ENCODE peak calls at places on chromosomes 13 and 19, in nine cellular contexts. A, C, T, L, S, G, B, O and D are unnamed samples.

GRCh38 chr13:71860547-71861131 is 6.4 kb downstream of the DACH1 start:
- DNase-seq in A (no peak), C (no peak), T (no peak), L (no peak), S (no peak), G (no peak), B (no peak), O (no peak), D (no peak)

GRCh38 chr13:79384022-79384610 is 21.9 kb downstream of the RBM26 start:
- DNase-seq in A (no peak), C (no peak), T (no peak), L (no peak), S (no peak), G (no peak), B (no peak), O (no peak), D (no peak)

GRCh38 chr13:112614835-112615234 is 26.9 kb upstream of the TUBGCP3 start:
- DNase-seq in A (no peak), C (no peak), T (no peak), L (no peak), S (no peak), G (no peak), B (no peak), O (no peak), D (no peak)

GRCh38 chr19:49790866-49791265 is 22.2 kb downstream of the FUZ start:
- DNase-seq in A (no peak), C (peak; percentile 47), T (no peak), L (no peak), S (no peak), G (peak; percentile 59), B (no peak), O (no peak), D (no peak)

GRCh38 chr13:28530729-28531194 is 35.8 kb upstream of the FLT1 start:
- DNase-seq in A (no peak), C (no peak), T (no peak), L (no peak), S (no peak), G (no peak), B (no peak), O (no peak), D (no peak)

GRCh38 chr19:5460748-5461147 is 5.5 kb downstream of the ZNRF4 start:
- DNase-seq in A (no peak), C (no peak), T (no peak), L (no peak), S (no peak), G (no peak), B (no peak), O (no peak), D (no peak)

GRCh38 chr13:95150555-95150954 is 150.7 kb downstream of the ABCC4 start:
- DNase-seq in A (no peak), C (no peak), T (no peak), L (no peak), S (no peak), G (no peak), B (no peak), O (no peak), D (no peak)

GRCh38 chr19:47247308-47247990 is 8.9 kb upstream of the CCDC9 start:
- DNase-seq in A (peak; percentile 84), C (peak; percentile 84), T (peak; percentile 79), L (peak; percentile 73), S (peak; percentile 79), G (peak; percentile 89), B (peak; percentile 95), O (peak; percentile 77), D (peak; percentile 61)

GRCh38 chr19:48724796-48725753 is 5.5 kb upstream of the MAMSTR start:
- DNase-seq in A (no peak), C (peak; percentile 52), T (peak; percentile 93), L (peak; percentile 68), S (peak; percentile 85), G (peak; percentile 65), B (no peak), O (no peak), D (no peak)

GRCh38 chr13:66835040-66835628 is 395.0 kb downstream of the PCDH9 start:
- DNase-seq in A (no peak), C (peak; percentile 84), T (peak; percentile 90), L (no peak), S (no peak), G (peak; percentile 80), B (no peak), O (no peak), D (no peak)

GRCh38 chr13:82092312-82092711 is 1751.4 kb upstream of the SPRY2 start:
- DNase-seq in A (no peak), C (no peak), T (no peak), L (no peak), S (no peak), G (no peak), B (no peak), O (no peak), D (no peak)

GRCh38 chr13:24741016-24741662 is 22.8 kb upstream of the RNF17 start:
- DNase-seq in A (no peak), C (no peak), T (no peak), L (no peak), S (peak; percentile 14), G (no peak), B (no peak), O (no peak), D (no peak)

GRCh38 chr19:31385744-31386143 is 36.5 kb upstream of the TSHZ3 start:
- DNase-seq in A (no peak), C (no peak), T (no peak), L (no peak), S (no peak), G (no peak), B (no peak), O (no peak), D (no peak)

GRCh38 chr19:5340637-5341447 is at the start of gene PTPRS:
- DNase-seq in A (peak; percentile 65), C (peak; percentile 79), T (peak; percentile 77), L (peak; percentile 37), S (peak; percentile 88), G (peak; percentile 86), B (peak; percentile 95), O (peak; percentile 45), D (peak; percentile 62)

GRCh38 chr19:32651729-32652140 is 23.2 kb downstream of the ANKRD27 start:
- DNase-seq in A (no peak), C (peak; percentile 55), T (peak; percentile 36), L (no peak), S (no peak), G (no peak), B (no peak), O (no peak), D (no peak)

GRCh38 chr19:10964903-10965302 is 4.1 kb downstream of the SMARCA4 start:
- DNase-seq in A (no peak), C (no peak), T (no peak), L (no peak), S (no peak), G (no peak), B (no peak), O (no peak), D (no peak)
- H3K4me1 ChIP-seq in A (peaks cover 4% of the 10 kb centered on the region), C (peaks cover 36% of the 10 kb centered on the region), T (no peaks in the 10 kb centered on the region), L (peaks cover 41% of the 10 kb centered on the region), S (peaks cover 73% of the 10 kb centered on the region), G (peaks cover 35% of the 10 kb centered on the region), B (no peaks in the 10 kb centered on the region), O (peaks cover 41% of the 10 kb centered on the region), D (peaks cover 39% of the 10 kb centered on the region)

GRCh38 chr19:18674616-18675015 is 8.9 kb upstream of the CRTC1 start:
- DNase-seq in A (no peak), C (peak; percentile 69), T (peak; percentile 72), L (no peak), S (no peak), G (peak; percentile 61), B (no peak), O (no peak), D (no peak)

GRCh38 chr19:18675779-18676178 is 7.7 kb upstream of the CRTC1 start:
- DNase-seq in A (no peak), C (no peak), T (no peak), L (peak; percentile 17), S (peak; percentile 48), G (no peak), B (no peak), O (no peak), D (peak; percentile 27)

GRCh38 chr19:18672606-18673337 is 10.7 kb upstream of the CRTC1 start:
- DNase-seq in A (no peak), C (no peak), T (no peak), L (no peak), S (peak; percentile 39), G (peak; percentile 79), B (peak; percentile 81), O (no peak), D (no peak)

GRCh38 chr19:18677156-18677555 is 6.3 kb upstream of the CRTC1 start:
- DNase-seq in A (no peak), C (no peak), T (no peak), L (no peak), S (no peak), G (no peak), B (no peak), O (no peak), D (no peak)

GRCh38 chr19:18676692-18677091 is 6.8 kb upstream of the CRTC1 start:
- DNase-seq in A (no peak), C (no peak), T (no peak), L (no peak), S (no peak), G (no peak), B (no peak), O (no peak), D (no peak)
- H3K4me1 ChIP-seq in A (no peaks in the 10 kb centered on the region), C (peaks cover 34% of the 10 kb centered on the region), T (no peaks in the 10 kb centered on the region), L (no peaks in the 10 kb centered on the region), S (no peaks in the 10 kb centered on the region), G (peaks cover 53% of the 10 kb centered on the region), B (no peaks in the 10 kb centered on the region), O (no peaks in the 10 kb centered on the region), D (no peaks in the 10 kb centered on the region)

DNA sequence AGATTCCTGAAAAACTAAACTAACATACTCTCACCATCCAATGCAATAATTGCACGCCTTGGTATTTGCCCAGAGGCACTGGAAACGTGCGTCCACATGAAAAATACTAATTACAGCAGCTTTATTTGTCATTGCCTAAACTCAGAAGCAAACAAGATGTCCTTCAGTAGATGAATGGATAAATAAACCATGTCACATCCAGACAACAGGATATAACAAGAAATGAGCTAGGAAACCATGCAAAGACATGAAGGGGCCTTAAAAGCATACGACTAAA is 25.0 kb downstream of the ELL start:
- DNase-seq in A (no peak), C (no peak), T (no peak), L (no peak), S (no peak), G (no peak), B (no peak), O (no peak), D (no peak)
- H3K4me1 ChIP-seq in A (peaks cover 20% of the 10 kb centered on the region), C (peaks cover 99% of the 10 kb centered on the region), T (peaks cover 36% of the 10 kb centered on the region), L (peaks cover 64% of the 10 kb centered on the region), S (peaks cover 19% of the 10 kb centered on the region), G (peaks cover 98% of the 10 kb centered on the region), B (no peaks in the 10 kb centered on the region), O (peaks cover 73% of the 10 kb centered on the region), D (peaks cover 98% of the 10 kb centered on the region)

GRCh38 chr19:2623743-2624142 is 78.8 kb downstream of the GNG7 start:
- DNase-seq in A (no peak), C (no peak), T (no peak), L (no peak), S (peak; percentile 55), G (no peak), B (no peak), O (no peak), D (no peak)
- H3K4me1 ChIP-seq in A (peaks cover 7% of the 10 kb centered on the region), C (peaks cover 52% of the 10 kb centered on the region), T (peaks cover 11% of the 10 kb centered on the region), L (peaks cover 42% of the 10 kb centered on the region), S (peaks cover 96% of the 10 kb centered on the region), G (peaks cover 20% of the 10 kb centered on the region), B (no peaks in the 10 kb centered on the region), O (peaks cover 35% of the 10 kb centered on the region), D (peaks cover 35% of the 10 kb centered on the region)

GRCh38 chr19:43467730-43468129 is 2.3 kb upstream of the LYPD3 start:
- DNase-seq in A (no peak), C (no peak), T (no peak), L (no peak), S (no peak), G (no peak), B (no peak), O (no peak), D (no peak)
- H3K4me1 ChIP-seq in A (no peaks in the 10 kb centered on the region), C (peaks cover 21% of the 10 kb centered on the region), T (peaks cover 2% of the 10 kb centered on the region), L (peaks cover 51% of the 10 kb centered on the region), S (peaks cover 13% of the 10 kb centered on the region), G (peaks cover 3% of the 10 kb centered on the region), B (no peaks in the 10 kb centered on the region), O (peaks cover 60% of the 10 kb centered on the region), D (peaks cover 54% of the 10 kb centered on the region)